ENCODE peak calls at places on chromosome 18, in eight cellular contexts. S is fibroblast of mammary gland, R is skeletal muscle cell, K is tibial artery, Y is fibroblast of pulmonary artery, L is mesendoderm, I is SJSA1, U is endodermal cell. D is an unnamed sample.

GRCh38 chr18:33711514-33711913 is 133.5 kb downstream of the ASXL3 start:
- DNase-seq in S (no peak), R (no peak), K (no peak), Y (no peak), L (peak; percentile 68), I (no peak), U (no peak), D (no peak)

GRCh38 chr18:26335139-26335933 is 109.1 kb downstream of the TAF4B start:
- DNase-seq in S (no peak), R (no peak), K (no peak), Y (no peak), L (peak; percentile 44), I (no peak), U (no peak), D (no peak)

GRCh38 chr18:59048378-59048777 is 91.3 kb upstream of the SEC11C start:
- DNase-seq in S (no peak), R (no peak), K (no peak), Y (no peak), L (peak; percentile 23), I (no peak), U (no peak), D (no peak)

GRCh38 chr18:5747678-5748077 is 147.6 kb downstream of the TMEM200C start:
- DNase-seq in S (no peak), R (no peak), K (no peak), Y (no peak), L (no peak), I (no peak), U (no peak), D (no peak)

GRCh38 chr18:28183418-28184078 is 6.6 kb upstream of the CDH2 start:
- DNase-seq in S (peak; percentile 34), R (no peak), K (no peak), Y (no peak), L (peak; percentile 50), I (peak; percentile 85), U (no peak), D (no peak)

GRCh38 chr18:73124165-73124564 is 256.4 kb upstream of the NETO1 start:
- DNase-seq in S (peak; percentile 38), R (no peak), K (no peak), Y (no peak), L (no peak), I (no peak), U (no peak), D (no peak)

GRCh38 chr18:48540329-48541025 is 1.6 kb downstream of the CTIF start:
- DNase-seq in S (peak; percentile 47), R (no peak), K (peak; percentile 89), Y (peak; percentile 60), L (peak; percentile 80), I (peak; percentile 89), U (peak; percentile 89), D (no peak)

GRCh38 chr18:58496937-58497336 is 132.0 kb downstream of the ALPK2 start:
- DNase-seq in S (peak; percentile 16), R (no peak), K (no peak), Y (peak; percentile 3), L (peak; percentile 66), I (no peak), U (peak; percentile 83), D (no peak)

GRCh38 chr18:44579028-44579692 is 101.5 kb upstream of the SETBP1 start:
- DNase-seq in S (peak; percentile 43), R (no peak), K (no peak), Y (peak; percentile 51), L (peak; percentile 72), I (peak; percentile 62), U (peak; percentile 65), D (no peak)

GRCh38 chr18:46916551-46917107 is 678 bp downstream of the PIAS2 start:
- DNase-seq in S (peak; percentile 37), R (no peak), K (no peak), Y (peak; percentile 41), L (peak; percentile 54), I (peak; percentile 21), U (peak; percentile 78), D (no peak)

GRCh38 chr18:6056171-6056932 is 161.0 kb upstream of the TMEM200C start:
- DNase-seq in S (peak; percentile 71), R (peak; percentile 31), K (no peak), Y (peak; percentile 59), L (no peak), I (peak; percentile 86), U (no peak), D (no peak)

GRCh38 chr18:59954746-59955145 is 55.0 kb downstream of the PMAIP1 start:
- DNase-seq in S (peak; percentile 58), R (no peak), K (no peak), Y (peak; percentile 12), L (no peak), I (peak; percentile 71), U (no peak), D (peak; percentile 16)

GRCh38 chr18:37665346-37665745 is 99.7 kb upstream of the CELF4 start:
- DNase-seq in S (no peak), R (no peak), K (no peak), Y (no peak), L (no peak), I (no peak), U (no peak), D (no peak)

DNA sequence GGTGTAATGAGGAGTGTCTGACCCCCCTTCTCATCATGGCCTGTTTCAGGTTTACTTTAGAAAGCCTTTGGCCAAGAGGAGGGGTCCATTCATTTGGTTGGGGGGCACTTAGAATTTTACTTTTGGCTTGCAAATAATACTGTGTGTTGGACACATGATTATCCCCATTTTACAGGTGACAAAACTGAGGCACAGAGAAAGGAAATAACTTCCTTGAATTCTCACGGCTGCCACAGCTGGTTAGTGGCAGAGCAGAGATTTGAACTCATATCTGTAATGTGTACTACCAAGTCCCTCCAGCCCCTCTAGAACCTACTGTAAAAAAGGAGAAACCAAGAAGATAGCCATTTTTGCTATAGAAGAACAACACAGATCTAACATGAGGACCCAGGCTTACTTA is 124.8 kb upstream of the NDUFV2 start:
- DNase-seq in S (no peak), R (no peak), K (no peak), Y (no peak), L (no peak), I (no peak), U (no peak), D (no peak)
- H3K4me3 ChIP-seq in S (no peak overlapping the region), R (no peak overlapping the region), K (no peak overlapping the region), Y (no peak overlapping the region), L (no peak overlapping the region), I (no peak overlapping the region), U (no peak overlapping the region), D (no peak overlapping the region)

GRCh38 chr18:13611058-13611615 is 115.2 kb downstream of the FAM210A start:
- DNase-seq in S (peak; percentile 39), R (no peak), K (peak; percentile 81), Y (peak; percentile 68), L (peak; percentile 71), I (peak; percentile 22), U (peak; percentile 58), D (no peak)
- H3K4me3 ChIP-seq in S (peak overlapping the region; percentile 6), R (peak overlapping the region; percentile 20), K (peak overlapping the region; percentile 39), Y (peak overlapping the region; percentile 37), L (no peak overlapping the region), I (peak overlapping the region; percentile 15), U (peak overlapping the region; percentile 37), D (peak overlapping the region; percentile 19)

GRCh38 chr18:63152791-63153190 is 166.8 kb downstream of the BCL2 start:
- DNase-seq in S (no peak), R (no peak), K (no peak), Y (no peak), L (no peak), I (no peak), U (no peak), D (no peak)

GRCh38 chr18:63157293-63158011 is 162.1 kb downstream of the BCL2 start:
- DNase-seq in S (no peak), R (no peak), K (no peak), Y (no peak), L (no peak), I (no peak), U (no peak), D (no peak)

GRCh38 chr18:63155910-63156773 is 163.4 kb downstream of the BCL2 start:
- DNase-seq in S (no peak), R (no peak), K (no peak), Y (no peak), L (no peak), I (no peak), U (no peak), D (no peak)

GRCh38 chr18:63154350-63155152 is 165.0 kb downstream of the BCL2 start:
- DNase-seq in S (no peak), R (no peak), K (no peak), Y (no peak), L (no peak), I (no peak), U (no peak), D (no peak)

GRCh38 chr18:63155169-63155852 is 164.3 kb downstream of the BCL2 start:
- DNase-seq in S (no peak), R (no peak), K (peak; percentile 76), Y (peak; percentile 31), L (peak; percentile 86), I (no peak), U (peak; percentile 98), D (no peak)
- H3K4me3 ChIP-seq in S (no peak overlapping the region), R (no peak overlapping the region), K (no peak overlapping the region), Y (no peak overlapping the region), L (no peak overlapping the region), I (no peak overlapping the region), U (no peak overlapping the region), D (no peak overlapping the region)

GRCh38 chr18:79588636-79589481 is 90.7 kb upstream of the CTDP1 start:
- DNase-seq in S (peak; percentile 94), R (peak; percentile 84), K (peak; percentile 98), Y (peak; percentile 98), L (peak; percentile 39), I (no peak), U (peak; percentile 72), D (no peak)

GRCh38 chr18:79589601-79590091 is 90.0 kb upstream of the CTDP1 start:
- DNase-seq in S (no peak), R (no peak), K (no peak), Y (no peak), L (no peak), I (no peak), U (no peak), D (no peak)

GRCh38 chr18:79588131-79588635 is 91.4 kb upstream of the CTDP1 start:
- DNase-seq in S (no peak), R (no peak), K (peak; percentile 76), Y (no peak), L (no peak), I (no peak), U (no peak), D (no peak)

GRCh38 chr18:79591040-79591308 is 88.6 kb upstream of the CTDP1 start:
- DNase-seq in S (no peak), R (no peak), K (no peak), Y (no peak), L (no peak), I (no peak), U (no peak), D (no peak)

DNA sequence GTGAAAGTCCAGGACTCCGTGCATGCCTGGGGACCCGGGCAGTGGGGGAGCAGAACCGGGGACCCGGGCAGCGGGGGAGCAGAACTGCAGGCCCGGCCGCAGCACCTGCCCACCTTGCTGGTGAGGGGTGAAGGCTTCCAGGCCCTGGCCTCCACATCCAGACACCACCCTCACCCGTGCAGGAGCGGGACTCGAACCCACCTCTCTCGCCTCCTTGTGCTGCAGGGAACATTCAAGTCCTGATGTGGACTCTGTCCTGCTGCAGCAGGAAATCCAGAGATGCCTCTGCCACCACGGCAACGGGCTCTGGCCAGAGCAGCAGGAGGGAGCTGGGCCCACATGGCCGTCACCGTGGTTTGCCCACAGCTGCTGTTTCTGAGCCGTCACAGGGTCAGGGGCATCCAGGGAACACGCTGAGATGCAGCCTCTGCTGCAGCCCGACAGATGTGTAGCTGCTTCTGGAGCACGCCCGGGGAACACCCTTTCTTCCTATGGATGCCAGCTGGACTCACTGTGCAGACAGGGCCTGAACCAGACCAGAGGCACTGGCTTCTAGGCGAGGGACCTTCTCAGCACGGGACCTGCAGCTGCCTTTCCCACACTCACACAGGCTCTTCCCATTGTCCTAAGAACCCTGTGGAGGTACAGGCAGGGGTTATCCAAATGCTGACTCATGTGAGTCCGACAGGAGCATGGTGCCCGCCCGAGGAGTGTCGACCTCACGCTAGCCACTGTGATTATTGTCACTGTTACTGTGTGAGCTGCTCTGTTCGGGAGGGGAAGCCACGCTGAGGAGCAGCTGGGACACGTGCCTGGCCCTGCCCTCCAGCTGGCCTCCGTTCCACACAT is 89.2 kb upstream of the CTDP1 start:
- DNase-seq in S (no peak), R (no peak), K (no peak), Y (peak; percentile 54), L (no peak), I (no peak), U (no peak), D (no peak)
- H3K4me3 ChIP-seq in S (no peak overlapping the region), R (no peak overlapping the region), K (no peak overlapping the region), Y (no peak overlapping the region), L (no peak overlapping the region), I (no peak overlapping the region), U (no peak overlapping the region), D (no peak overlapping the region)